ENCODE peak calls at places on chromosomes 3 and 15, in nine cellular contexts. J is heart left ventricle; T is cardiac fibroblast; E is MCF 10A; U is heart right ventricle; O is breast epithelium; N is esophagus muscularis mucosa; D is CD4-positive, alpha-beta T cell; P is choroid plexus epithelial cell. I is an unnamed sample.

GRCh38 chr3:113132571-113132996 is 78.8 kb upstream of the BOC start:
- DNase-seq in E (peak), P (peak), D (no peak), N (no peak), T (peak), O (no peak), U (no peak), J (no peak), I (no peak)

GRCh38 chr15:63677778-63678177 is 80.6 kb downstream of the FBXL22 start:
- DNase-seq in E (no peak), N (no peak), O (no peak), T (no peak), U (peak), D (no peak), P (no peak), J (peak), I (peak)

GRCh38 chr15:61571026-61571425 is 341.9 kb upstream of the RORA start:
- DNase-seq in E (no peak), O (no peak), T (no peak), J (no peak), U (no peak), D (no peak), P (no peak), N (no peak), I (no peak)

GRCh38 chr3:49199244-49199899 is 28.0 kb downstream of the KLHDC8B start:
- DNase-seq in T (peak), P (peak), D (no peak), N (no peak), E (no peak), U (peak), J (peak), O (peak), I (peak)

GRCh38 chr3:130379274-130379673 is 33.8 kb downstream of the COL6A5 start:
- DNase-seq in D (no peak), J (no peak), E (no peak), N (no peak), P (peak), O (no peak), U (no peak), T (no peak), I (no peak)

GRCh38 chr3:122918576-122919290 is 108.8 kb downstream of the SEMA5B start:
- DNase-seq in U (no peak), J (no peak), N (no peak), P (peak), D (no peak), O (no peak), T (peak), E (peak), I (no peak)

GRCh38 chr3:25486932-25487331 is 58.9 kb downstream of the RARB start:
- DNase-seq in P (no peak), O (no peak), T (no peak), D (no peak), E (no peak), N (no peak), U (no peak), J (no peak), I (no peak)

GRCh38 chr3:126060613-126061145 is 23.2 kb downstream of the SLC41A3 start:
- DNase-seq in P (no peak), O (no peak), J (no peak), E (no peak), D (no peak), N (no peak), U (no peak), T (no peak), I (no peak)

GRCh38 chr3:149527531-149528343 is 53.2 kb downstream of the TM4SF4 start:
- DNase-seq in P (peak), E (no peak), T (peak), D (no peak), N (no peak), O (no peak), U (no peak), J (no peak), I (no peak)

GRCh38 chr3:185272051-185272450 is 18.2 kb upstream of the EHHADH start:
- DNase-seq in N (no peak), P (peak), J (no peak), T (peak), U (no peak), O (no peak), E (no peak), D (no peak), I (no peak)

GRCh38 chr15:75904241-75904631 is 558 bp downstream of the FBXO22 start:
- DNase-seq in U (peak), J (peak), P (peak), T (peak), D (no peak), O (peak), E (peak), N (no peak), I (no peak)

GRCh38 chr15:75903331-75904240 is at the start of gene FBXO22:
- DNase-seq in D (peak), O (peak), J (peak), E (peak), N (peak), P (peak), T (peak), U (peak), I (peak)

GRCh38 chr15:75905231-75905630 is 1.6 kb downstream of the FBXO22 start:
- DNase-seq in N (no peak), P (no peak), O (no peak), D (no peak), U (no peak), E (no peak), T (no peak), J (no peak), I (no peak)

GRCh38 chr15:75902129-75902557 is 1.5 kb upstream of the FBXO22 start:
- DNase-seq in D (no peak), T (peak), N (no peak), O (no peak), U (no peak), E (no peak), P (peak), J (peak), I (no peak)

GRCh38 chr15:75900577-75900976 is 3.1 kb upstream of the FBXO22 start:
- DNase-seq in P (no peak), J (no peak), U (no peak), T (no peak), N (no peak), E (no peak), O (no peak), D (no peak), I (no peak)
- TF ChIP-seq CTCF in P (no peak), J (no peak), U (no peak), T (no peak), N (no peak), E (no peak), O (no peak), D (no peak), I (no peak)

DNA sequence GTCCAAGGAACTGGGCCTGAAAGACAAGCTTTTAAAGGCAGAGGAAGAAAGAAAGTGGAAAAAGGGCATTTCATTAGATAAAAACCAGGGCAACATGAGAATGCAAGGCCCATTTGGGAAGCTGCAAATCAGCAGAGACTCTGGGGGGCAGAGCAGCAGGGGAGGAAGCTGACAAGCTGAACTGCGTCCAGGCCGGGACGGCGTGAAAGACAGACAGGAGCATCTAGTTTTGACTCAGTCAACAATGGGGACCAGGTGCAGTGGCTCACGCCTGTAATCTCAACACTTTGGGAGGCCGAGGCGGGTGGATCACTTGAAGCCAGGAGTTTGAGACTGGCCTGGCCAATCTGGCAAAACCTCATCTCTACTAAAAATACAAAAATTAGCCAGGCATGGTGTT is 69.9 kb downstream of the CDC25A start:
- DNase-seq in O (no peak), P (no peak), U (no peak), E (no peak), N (no peak), J (no peak), D (no peak), T (no peak), I (no peak)
- TF ChIP-seq CTCF in O (no peak), P (no peak), U (no peak), E (no peak), N (no peak), J (no peak), D (no peak), T (no peak), I (no peak)

DNA sequence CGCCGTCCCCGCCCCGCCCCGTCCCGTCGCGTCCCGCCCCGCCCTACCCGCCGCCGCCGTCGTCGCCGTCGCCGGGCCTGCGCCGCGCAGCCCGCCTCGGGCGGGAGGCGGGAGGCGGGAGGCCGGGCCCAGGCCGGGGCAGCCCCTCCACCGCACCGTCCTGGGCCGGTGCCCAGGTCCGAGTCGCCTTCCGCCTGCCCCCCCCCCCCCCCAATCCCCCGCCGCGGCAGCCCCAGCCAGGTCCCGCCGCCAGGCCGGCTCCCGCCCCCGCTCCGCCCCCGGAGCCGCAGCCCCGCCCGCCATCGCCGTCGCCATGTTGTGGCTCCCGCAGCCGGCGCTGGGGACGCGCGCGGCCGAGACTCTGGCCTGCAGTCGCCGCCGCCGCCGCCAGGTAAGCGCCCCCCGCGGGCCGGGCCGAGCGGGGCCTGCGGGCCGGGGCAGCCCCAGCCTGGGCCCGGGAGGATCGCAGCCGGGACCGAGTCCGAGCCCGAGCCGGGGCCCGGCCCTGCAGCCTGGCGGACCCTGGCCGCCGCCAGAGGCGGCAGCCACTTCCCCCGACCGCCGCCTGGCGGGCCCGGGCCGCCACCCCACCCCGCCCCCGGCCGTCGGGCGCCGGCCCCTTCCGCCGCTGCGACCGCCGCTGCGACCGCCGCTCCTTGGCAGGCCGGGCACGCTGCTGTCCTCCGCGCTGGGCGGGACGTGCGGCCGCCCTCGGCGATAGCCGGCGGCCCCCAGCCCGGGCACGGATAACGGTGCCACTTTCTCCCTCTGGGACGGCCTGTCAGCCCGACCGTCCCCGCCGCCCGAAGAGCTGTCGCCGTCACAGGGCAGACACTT is at the start of gene ZNF592:
- DNase-seq in U (peak), D (peak), N (peak), J (peak), P (peak), E (peak), T (peak), O (peak), I (peak)
- TF ChIP-seq CTCF in U (no peak), D (no peak), N (peak), J (peak), P (no peak), E (peak), T (no peak), O (no peak), I (no peak)

DNA sequence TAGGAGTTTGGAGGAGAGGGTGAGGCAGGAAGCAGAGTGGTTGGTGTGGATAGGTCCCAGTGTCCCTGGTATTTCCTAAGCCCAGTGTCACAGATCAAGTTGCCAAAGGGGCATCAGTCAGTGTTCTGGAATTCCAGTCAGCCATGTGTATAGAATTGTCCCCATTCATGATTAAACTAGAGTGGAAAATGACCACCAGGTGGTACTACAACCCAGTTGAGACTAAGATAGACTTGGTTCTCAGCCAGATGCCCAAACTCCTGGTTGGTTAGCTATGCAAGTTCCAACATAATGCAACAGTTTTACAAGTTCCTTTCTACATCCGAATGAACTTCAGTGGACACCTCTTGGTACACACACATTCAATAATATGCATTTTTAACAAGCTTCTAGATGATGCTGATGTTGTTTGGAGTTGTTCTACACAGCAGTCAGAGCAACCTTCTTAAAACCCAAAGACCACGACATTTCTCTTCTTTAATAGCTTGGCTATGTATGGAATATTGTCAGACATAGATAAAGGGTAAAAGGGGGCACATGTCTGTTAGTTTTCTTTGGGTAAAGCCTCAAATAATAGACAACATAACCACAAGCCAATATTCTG is 8.4 kb upstream of the ATR start:
- DNase-seq in N (no peak), U (no peak), E (peak), T (peak), P (peak), O (no peak), J (no peak), D (no peak), I (no peak)
- TF ChIP-seq CTCF in N (peak), U (peak), E (peak), T (peak), P (peak), O (peak), J (peak), D (peak), I (peak)